ENCODE peak calls at places on chromosomes 2 and 18, in nine cellular contexts. B is uterus, R is thyroid gland, L is heart left ventricle, A is transverse colon, M is breast epithelium, G is body of pancreas, C is IMR-90, K is upper lobe of left lung. O is an unnamed sample.

GRCh38 chr18:80105369-80106167 is 3.5 kb upstream of the ADNP2 start:
- DNase-seq in G (no peak), C (no peak), A (no peak), L (no peak), B (no peak), R (no peak), K (no peak), M (no peak), O (no peak)

GRCh38 chr2:64454316-64455030 is 511 bp downstream of the LGALSL start:
- DNase-seq in B (peak), C (peak), G (peak), L (peak), R (peak), K (peak), A (peak), M (peak), O (no peak)

GRCh38 chr18:79484661-79485621 is 89.2 kb downstream of the NFATC1 start:
- DNase-seq in M (no peak), C (peak), A (peak), G (peak), K (peak), R (peak), L (peak), B (no peak), O (no peak)

GRCh38 chr18:50312296-50313030 is 25.0 kb upstream of the CXXC1 start:
- DNase-seq in A (no peak), C (no peak), G (no peak), K (no peak), B (no peak), M (no peak), L (no peak), R (no peak), O (no peak)

GRCh38 chr18:79438581-79438980 is 42.9 kb downstream of the NFATC1 start:
- DNase-seq in K (peak), G (no peak), C (no peak), R (no peak), L (no peak), M (no peak), A (no peak), B (no peak), O (no peak)

GRCh38 chr2:212208467-212208866 is 330.1 kb downstream of the ERBB4 start:
- DNase-seq in G (no peak), K (no peak), C (no peak), M (no peak), B (no peak), R (no peak), A (no peak), L (no peak), O (no peak)

GRCh38 chr2:11753886-11754704 is 7.7 kb downstream of the LPIN1 start:
- DNase-seq in L (no peak), K (no peak), R (no peak), G (peak), A (peak), M (no peak), B (peak), C (peak), O (no peak)

GRCh38 chr2:195407782-195408181 is 249.2 kb upstream of the SLC39A10 start:
- DNase-seq in A (no peak), M (no peak), R (no peak), K (no peak), G (no peak), L (no peak), C (peak), B (no peak), O (no peak)

GRCh38 chr2:158142568-158143332 is 41.1 kb downstream of the UPP2 start:
- DNase-seq in K (no peak), M (no peak), G (no peak), C (no peak), R (no peak), B (no peak), L (no peak), A (no peak), O (no peak)

GRCh38 chr18:31244737-31245432 is 73.1 kb upstream of the DSG1 start:
- DNase-seq in M (no peak), K (no peak), G (no peak), B (no peak), R (no peak), A (no peak), L (no peak), C (no peak), O (no peak)

GRCh38 chr2:142944721-142945120 is 67.3 kb downstream of the KYNU start:
- DNase-seq in R (no peak), M (no peak), K (no peak), G (no peak), C (peak), B (no peak), A (no peak), L (no peak), O (no peak)

GRCh38 chr18:40222736-40223135 is 1732.3 kb upstream of the PIK3C3 start:
- DNase-seq in A (no peak), R (no peak), M (no peak), K (no peak), C (peak), L (no peak), G (no peak), B (no peak), O (no peak)

GRCh38 chr18:79749251-79750191 is 48.2 kb upstream of the KCNG2 start:
- DNase-seq in L (no peak), M (no peak), B (no peak), R (no peak), G (no peak), A (no peak), K (peak), C (peak), O (no peak)

GRCh38 chr2:188798159-188798558 is 176.0 kb upstream of the COL3A1 start:
- DNase-seq in R (no peak), A (no peak), M (no peak), G (no peak), L (no peak), B (no peak), C (peak), K (no peak), O (no peak)

GRCh38 chr18:36296591-36297418 is 708 bp upstream of the FHOD3 start:
- DNase-seq in K (peak), L (peak), A (peak), M (peak), C (peak), R (peak), B (peak), G (peak), O (peak)

GRCh38 chr2:101418704-101419663 is 31.7 kb upstream of the CREG2 start:
- DNase-seq in C (peak), L (peak), K (no peak), M (peak), G (peak), A (peak), R (peak), B (peak), O (peak)

GRCh38 chr2:86747708-86748627 is 27.9 kb downstream of the RMND5A start:
- DNase-seq in L (no peak), C (peak), M (no peak), R (no peak), B (peak), K (no peak), A (peak), G (peak), O (no peak)

GRCh38 chr18:653512-653911 is 3.9 kb upstream of the TYMS start:
- DNase-seq in B (no peak), G (no peak), R (no peak), M (no peak), L (no peak), K (no peak), C (no peak), A (no peak), O (no peak)

GRCh38 chr2:197904446-197904845 is 100.1 kb downstream of the PLCL1 start:
- DNase-seq in L (no peak), R (no peak), C (no peak), A (no peak), K (no peak), M (no peak), G (no peak), B (no peak), O (no peak)

GRCh38 chr2:207122914-207123744 is 42.6 kb downstream of the KLF7 start:
- DNase-seq in M (no peak), L (no peak), A (no peak), B (no peak), G (no peak), R (no peak), K (no peak), C (no peak), O (no peak)

GRCh38 chr2:1886405-1886992 is 142.2 kb upstream of the PXDN start:
- DNase-seq in C (peak), A (peak), R (peak), M (peak), K (no peak), B (peak), G (peak), L (peak), O (peak)

GRCh38 chr2:129865976-129866375 is 113.5 kb upstream of the RAB6C start:
- DNase-seq in R (no peak), M (no peak), K (no peak), L (no peak), G (no peak), A (no peak), B (no peak), C (no peak), O (no peak)

GRCh38 chr2:60234274-60234976 is 319.0 kb downstream of the BCL11A start:
- DNase-seq in K (no peak), A (no peak), G (no peak), R (no peak), B (no peak), M (no peak), L (no peak), C (no peak), O (no peak)

GRCh38 chr18:12645751-12646203 is 12.1 kb downstream of the SPIRE1 start:
- DNase-seq in R (peak), C (peak), L (peak), G (peak), B (peak), K (no peak), A (no peak), M (peak), O (peak)

DNA sequence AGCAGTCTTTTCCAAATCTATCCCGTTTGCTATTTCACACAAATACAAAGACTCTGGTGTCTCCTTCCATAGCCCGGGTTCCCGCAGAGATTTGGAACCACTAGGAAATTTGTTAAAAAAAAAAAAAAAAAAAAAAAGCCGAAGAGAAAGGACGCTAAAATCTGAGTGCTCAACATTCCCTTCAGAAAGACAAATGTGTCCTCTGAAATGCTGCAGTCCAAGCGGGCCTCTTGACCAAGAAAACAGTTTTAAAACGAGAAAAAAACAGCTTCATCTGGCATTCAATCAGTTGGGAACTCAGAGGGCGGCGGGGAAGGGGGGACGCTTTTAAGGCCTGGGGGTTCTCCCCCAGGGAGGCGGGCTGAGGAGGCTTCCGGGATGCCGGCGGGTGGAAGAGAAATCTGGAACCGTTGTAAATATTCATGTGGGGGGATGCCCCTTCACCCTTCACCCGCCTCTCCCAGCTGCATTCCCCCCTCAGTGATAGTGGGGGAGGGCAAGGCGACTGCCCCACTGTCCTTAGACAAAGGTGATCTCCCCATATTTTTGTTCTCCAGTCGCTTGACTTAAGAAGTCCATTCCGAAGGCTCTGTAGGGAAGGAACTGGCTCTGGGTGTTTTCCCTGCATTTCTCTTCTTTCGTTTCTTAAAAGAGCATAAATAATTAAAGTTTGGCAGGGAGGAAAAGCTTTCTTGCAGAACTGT is 3.3 kb upstream of the HOXD11 start:
- DNase-seq in B (peak), A (no peak), K (no peak), G (no peak), R (no peak), M (no peak), L (no peak), C (no peak), O (peak)
- H3K4me3 ChIP-seq in B (peak), A (peak), K (no peak), G (no peak), R (no peak), M (no peak), L (no peak), C (no peak), O (no peak)

DNA sequence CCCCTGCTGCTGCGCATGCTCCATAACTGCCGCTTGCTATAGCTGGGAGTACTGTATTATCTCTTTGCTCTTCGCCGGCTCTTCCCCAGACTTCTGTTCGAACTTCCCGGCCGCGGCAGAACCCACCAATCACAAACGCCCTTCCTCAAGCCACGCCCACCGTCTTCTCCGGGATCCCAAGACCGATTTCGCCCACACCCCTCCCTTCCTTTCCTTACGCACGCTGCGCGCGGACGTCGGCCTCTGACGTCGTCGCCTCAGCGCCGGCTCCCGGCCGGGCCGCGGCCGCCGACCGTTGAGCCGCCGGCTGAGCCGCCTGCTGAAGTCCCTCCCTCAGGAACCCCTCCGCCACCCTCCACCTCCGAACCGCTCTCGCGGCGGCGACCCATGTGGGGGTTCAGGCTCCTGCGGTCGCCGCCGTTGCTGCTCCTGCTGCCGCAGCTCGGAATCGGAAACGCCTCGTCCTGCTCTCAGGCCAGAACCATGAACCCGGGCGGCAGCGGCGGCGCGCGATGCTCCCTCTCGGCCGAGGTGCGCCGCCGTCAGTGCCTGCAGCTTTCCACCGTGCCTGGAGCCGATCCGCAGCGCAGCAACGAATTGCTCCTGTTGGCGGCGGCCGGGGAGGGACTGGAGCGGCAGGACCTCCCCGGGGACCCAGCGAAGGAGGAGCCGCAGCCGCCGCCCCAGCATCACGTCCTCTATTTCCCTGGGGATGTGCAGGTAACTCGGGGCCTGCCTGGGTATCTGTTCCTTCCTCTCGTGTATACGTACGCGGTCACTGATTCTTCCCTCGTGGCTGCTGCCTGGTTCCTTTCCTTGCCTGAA is at the start of gene C2orf69:
- DNase-seq in K (peak), L (peak), R (peak), A (peak), M (peak), G (peak), B (peak), C (peak), O (peak)
- TF ChIP-seq POLR2A in K (peak), L (peak), R (peak), A (peak), M (peak), G (peak), B (peak), C (peak), O (no peak)

GRCh38 chr2:241595600-241596140 is 37.1 kb downstream of the BOK start:
- DNase-seq in M (no peak), R (no peak), B (no peak), A (no peak), C (no peak), G (no peak), L (no peak), K (no peak), O (no peak)
- TF ChIP-seq CTCF in M (no peak), R (no peak), B (no peak), A (no peak), C (peak), G (no peak), L (no peak), K (no peak), O (no peak)

GRCh38 chr2:172930871-172931255 is 144.8 kb upstream of the MAP3K20 start:
- DNase-seq in M (no peak), K (no peak), B (no peak), R (no peak), G (no peak), A (no peak), C (no peak), L (no peak), O (no peak)

GRCh38 chr2:172931256-172931894 is 144.3 kb upstream of the MAP3K20 start:
- DNase-seq in B (peak), G (no peak), K (peak), A (no peak), M (no peak), L (no peak), C (peak), R (no peak), O (no peak)

GRCh38 chr2:172928754-172929153 is 146.9 kb upstream of the MAP3K20 start:
- DNase-seq in M (no peak), K (no peak), A (no peak), R (no peak), G (peak), C (peak), B (no peak), L (no peak), O (no peak)

GRCh38 chr2:172929644-172930043 is 146.0 kb upstream of the MAP3K20 start:
- DNase-seq in L (no peak), G (no peak), R (no peak), M (no peak), K (no peak), A (no peak), B (no peak), C (no peak), O (no peak)

GRCh38 chr2:172931923-172932520 is 143.6 kb upstream of the MAP3K20 start:
- DNase-seq in G (peak), C (peak), M (peak), R (peak), B (peak), K (no peak), L (peak), A (peak), O (peak)
- H3K4me3 ChIP-seq in G (no peak), C (no peak), M (no peak), R (no peak), B (no peak), K (no peak), L (peak), A (no peak), O (no peak)

DNA sequence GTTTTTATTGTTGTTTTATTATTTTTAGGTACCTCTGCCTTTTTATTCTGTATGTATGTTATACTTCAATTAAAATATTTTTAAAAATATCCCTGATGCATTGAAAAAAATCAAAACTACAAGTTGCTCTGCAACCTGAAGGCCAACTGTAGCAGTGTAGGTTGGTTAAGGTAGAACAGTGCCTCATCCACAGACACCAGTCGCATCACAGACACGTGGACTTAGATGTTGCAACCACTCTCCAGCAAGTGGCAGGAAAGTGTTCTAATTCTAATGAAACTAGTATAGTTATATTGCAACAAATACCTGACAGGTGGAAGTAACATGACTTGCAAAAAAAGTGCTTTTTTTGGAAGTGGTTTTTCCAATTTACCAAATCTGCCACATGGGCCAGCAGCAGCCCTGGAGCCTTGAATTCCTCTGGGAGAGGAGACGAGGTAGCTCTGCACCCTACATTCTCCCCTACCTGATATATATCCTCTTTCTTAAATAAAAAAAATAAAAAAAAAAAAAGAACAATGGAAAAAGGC is 28.4 kb upstream of the SLC3A1 start:
- DNase-seq in C (no peak), K (no peak), R (no peak), G (no peak), B (no peak), M (no peak), A (no peak), L (no peak), O (no peak)
- TF ChIP-seq POLR2A in C (no peak), K (no peak), R (no peak), G (no peak), B (no peak), M (no peak), A (no peak), L (no peak), O (no peak)

GRCh38 chr2:109457811-109458210 is 156.0 kb downstream of the SEPTIN10 start:
- DNase-seq in M (no peak), C (no peak), B (no peak), R (peak), G (no peak), L (no peak), K (no peak), A (no peak), O (no peak)
- TF ChIP-seq CTCF in M (no peak), C (peak), B (no peak), R (no peak), G (no peak), L (no peak), K (no peak), A (no peak), O (no peak)

GRCh38 chr2:233503481-233503880 is 63.1 kb downstream of the USP40 start:
- DNase-seq in A (no peak), L (no peak), B (no peak), C (no peak), R (no peak), G (no peak), M (no peak), K (no peak), O (no peak)
- H3K4me3 ChIP-seq in A (no peak), L (no peak), B (no peak), C (no peak), R (no peak), G (no peak), M (no peak), K (no peak), O (no peak)

GRCh38 chr18:41954827-41955613 is at the start of gene PIK3C3:
- DNase-seq in L (peak), B (peak), C (peak), R (peak), K (peak), M (peak), A (peak), G (peak), O (peak)
- TF ChIP-seq POLR2A in L (no peak), B (no peak), C (peak), R (no peak), K (no peak), M (no peak), A (peak), G (no peak), O (no peak)

O was measured in lower leg skin.